ENCODE peak calls at places on chromosomes 16 and 17, in ten cellular contexts. Z is CD8-positive, alpha-beta T cell; B is A673; G is kidney; V is heart right ventricle; I is prostate gland; X is choroid plexus epithelial cell; C is tibial nerve; J is colonic mucosa; W is H1. O is an unnamed sample.

GRCh38 chr17:28346746-28347246 is 10.5 kb downstream of the POLDIP2 start:
- DNase-seq in X (peak), W (no peak), I (no peak), Z (no peak), V (no peak), G (no peak), J (no peak), B (no peak), C (no peak), O (peak)

GRCh38 chr16:203246-203645 is 23.0 kb downstream of the HBQ1 start:
- DNase-seq in I (no peak), V (no peak), W (no peak), Z (no peak), C (no peak), G (no peak), B (no peak), X (no peak), J (no peak), O (no peak)

GRCh38 chr16:80663078-80663477 is 122.3 kb downstream of the DYNLRB2 start:
- DNase-seq in J (no peak), I (no peak), B (no peak), C (no peak), Z (no peak), X (no peak), G (no peak), W (no peak), V (no peak), O (no peak)

GRCh38 chr17:76929572-76929971 is 61.4 kb downstream of the MGAT5B start:
- DNase-seq in C (no peak), X (no peak), W (no peak), Z (no peak), G (peak), I (no peak), J (no peak), B (no peak), V (no peak), O (no peak)

GRCh38 chr17:3992370-3992769 is 28.1 kb upstream of the ATP2A3 start:
- DNase-seq in W (no peak), B (no peak), I (no peak), G (no peak), X (no peak), Z (no peak), J (no peak), V (no peak), C (no peak), O (no peak)

GRCh38 chr17:2455956-2456355 is 55.1 kb upstream of the MNT start:
- DNase-seq in I (no peak), X (no peak), B (no peak), W (no peak), V (no peak), G (no peak), J (no peak), C (no peak), Z (no peak), O (no peak)

GRCh38 chr17:57561072-57561861 is 183.8 kb downstream of the CCDC182 start:
- DNase-seq in G (no peak), X (peak), I (no peak), Z (no peak), B (no peak), C (no peak), W (no peak), J (no peak), V (no peak), O (no peak)

GRCh38 chr17:77439382-77440013 is 298.7 kb downstream of the SEC14L1 start:
- DNase-seq in I (no peak), G (no peak), Z (no peak), V (no peak), J (no peak), B (peak), W (no peak), C (no peak), X (no peak), O (no peak)

GRCh38 chr16:64150193-64150592 is 971.7 kb downstream of the CDH11 start:
- DNase-seq in W (no peak), Z (no peak), X (peak), B (no peak), I (no peak), V (no peak), J (no peak), C (no peak), G (no peak), O (no peak)

GRCh38 chr17:66191607-66192377 is at the start of gene CEP112:
- DNase-seq in C (peak), Z (peak), I (peak), B (peak), V (peak), J (peak), X (peak), G (peak), W (peak), O (peak)

GRCh38 chr17:32881054-32881453 is 4.1 kb upstream of the MYO1D start:
- DNase-seq in G (no peak), I (no peak), V (no peak), C (no peak), J (no peak), X (no peak), Z (no peak), B (peak), W (no peak), O (no peak)

GRCh38 chr16:86854058-86854621 is 275.8 kb downstream of the FOXL1 start:
- DNase-seq in G (no peak), J (no peak), W (no peak), V (no peak), Z (no peak), B (peak), X (peak), C (peak), I (no peak), O (peak)

GRCh38 chr17:77684803-77685580 is 273.5 kb upstream of the TNRC6C start:
- DNase-seq in W (no peak), B (no peak), J (no peak), V (no peak), I (no peak), Z (no peak), G (no peak), C (no peak), X (no peak), O (no peak)

GRCh38 chr17:3827124-3827773 is 18.8 kb downstream of the NCBP3 start:
- DNase-seq in I (peak), C (peak), W (peak), Z (peak), X (peak), G (no peak), B (peak), J (peak), V (peak), O (no peak)

GRCh38 chr17:63911657-63912100 is 621 bp upstream of the CSHL1 start:
- DNase-seq in I (no peak), X (peak), Z (peak), B (peak), G (no peak), J (peak), V (peak), W (peak), C (peak), O (no peak)

GRCh38 chr16:31869511-31870201 is 4.0 kb upstream of the ZNF267 start:
- DNase-seq in X (peak), B (peak), Z (peak), C (peak), G (peak), V (peak), J (peak), W (no peak), I (no peak), O (no peak)

GRCh38 chr17:42832934-42833770 is at the start of gene PSME3:
- DNase-seq in C (peak), I (peak), V (peak), Z (peak), B (peak), G (peak), J (peak), X (peak), W (peak), O (no peak)
- TF ChIP-seq CTCF in C (no peak), I (peak), V (no peak), Z (no peak), B (no peak), G (no peak), J (no peak), X (peak), W (no peak), O (no peak)

GRCh38 chr16:1427473-1428461 is 3.1 kb upstream of the PERCC1 start:
- DNase-seq in W (peak), Z (no peak), V (no peak), G (peak), C (no peak), I (no peak), J (no peak), X (no peak), B (no peak), O (no peak)

GRCh38 chr16:1429631-1430030 is 1.2 kb upstream of the PERCC1 start:
- DNase-seq in X (no peak), B (no peak), J (no peak), V (no peak), C (no peak), Z (no peak), I (no peak), W (no peak), G (peak), O (no peak)

GRCh38 chr16:1429026-1429425 is 1.9 kb upstream of the PERCC1 start:
- DNase-seq in X (no peak), C (no peak), B (no peak), I (no peak), W (peak), Z (no peak), V (no peak), G (peak), J (no peak), O (no peak)

GRCh38 chr16:1426734-1427451 is 4.0 kb upstream of the PERCC1 start:
- DNase-seq in C (no peak), Z (no peak), W (peak), B (no peak), X (no peak), I (no peak), J (no peak), V (no peak), G (peak), O (no peak)

DNA sequence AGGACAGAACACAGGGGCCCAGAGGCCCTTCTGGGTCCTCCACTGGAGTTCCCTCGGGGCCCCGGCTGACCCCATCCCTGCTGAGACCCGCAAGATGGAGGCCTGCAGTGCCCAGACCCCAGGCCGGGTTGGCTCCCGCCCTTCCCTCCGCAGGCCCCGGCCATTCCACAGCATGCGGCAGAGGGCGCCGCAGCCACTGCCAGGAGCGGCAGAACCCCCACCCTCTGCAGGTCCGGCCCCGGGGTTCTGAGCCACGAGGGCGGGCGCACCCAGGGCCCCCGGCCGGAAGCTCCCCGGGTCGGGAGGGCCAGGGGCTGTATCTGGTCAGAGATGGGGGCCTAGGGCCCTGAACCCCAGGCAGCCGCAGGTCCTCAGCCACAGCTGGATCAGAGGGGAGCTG is 2.4 kb upstream of the PERCC1 start:
- DNase-seq in Z (peak), B (no peak), C (no peak), J (no peak), I (no peak), V (no peak), G (peak), W (peak), X (peak), O (no peak)
- TF ChIP-seq CTCF in Z (no peak), B (peak), C (peak), J (no peak), I (peak), V (peak), G (no peak), W (peak), X (peak), O (peak)

GRCh38 chr17:9120471-9120870 is 99.2 kb downstream of the NTN1 start:
- DNase-seq in C (peak), Z (no peak), V (no peak), I (no peak), W (peak), G (no peak), X (no peak), J (no peak), B (no peak), O (no peak)
- TF ChIP-seq CTCF in C (no peak), Z (no peak), V (peak), I (no peak), W (peak), G (no peak), X (peak), J (no peak), B (peak), O (peak)

DNA sequence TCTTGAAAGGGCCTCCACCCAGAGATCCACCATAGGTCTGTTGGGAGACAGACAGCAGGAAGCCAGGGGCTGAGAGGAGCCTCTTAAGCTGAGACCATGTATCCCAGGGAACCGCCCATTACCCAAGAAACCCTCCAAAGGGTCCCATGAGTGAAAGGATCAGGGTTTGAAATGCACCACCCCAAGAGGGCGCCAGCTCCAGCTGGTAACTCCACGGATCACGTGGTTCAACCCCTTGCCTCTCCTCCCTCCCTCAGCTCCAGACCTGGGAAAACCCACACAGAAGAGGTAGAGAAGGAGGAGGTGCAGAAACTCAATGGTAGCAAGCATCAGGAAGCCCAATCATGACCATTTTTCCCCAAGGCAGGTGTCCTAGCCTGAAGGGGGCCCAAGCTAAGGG is 148.7 kb downstream of the AIPL1 start:
- DNase-seq in X (no peak), G (no peak), B (no peak), W (peak), J (no peak), C (no peak), I (no peak), V (no peak), Z (no peak), O (no peak)
- TF ChIP-seq CTCF in X (no peak), G (no peak), B (peak), W (peak), J (no peak), C (no peak), I (no peak), V (no peak), Z (no peak), O (no peak)

GRCh38 chr16:11276880-11277593 is 757 bp upstream of the PRM2 start:
- DNase-seq in J (no peak), W (no peak), X (no peak), I (no peak), B (no peak), V (no peak), G (no peak), C (no peak), Z (no peak), O (no peak)

GRCh38 chr16:11278681-11279628 is 2.2 kb downstream of the PRM1 start:
- DNase-seq in C (no peak), J (no peak), V (no peak), Z (no peak), W (no peak), I (no peak), X (no peak), B (no peak), G (no peak), O (no peak)

GRCh38 chr16:11274964-11275363 is 1.3 kb downstream of the PRM2 start:
- DNase-seq in G (no peak), V (no peak), W (no peak), J (no peak), C (no peak), I (no peak), B (no peak), Z (no peak), X (no peak), O (no peak)

GRCh38 chr16:11276143-11276879 is at the start of gene PRM2:
- DNase-seq in J (no peak), I (no peak), G (no peak), Z (no peak), B (no peak), X (no peak), C (no peak), W (no peak), V (no peak), O (no peak)

GRCh38 chr16:11277607-11278337 is 1.5 kb upstream of the PRM2 start:
- DNase-seq in J (no peak), C (no peak), X (no peak), W (no peak), G (no peak), I (no peak), B (no peak), V (no peak), Z (no peak), O (no peak)
- TF ChIP-seq CTCF in J (no peak), C (no peak), X (no peak), W (no peak), G (no peak), I (no peak), B (no peak), V (no peak), Z (no peak), O (no peak)

DNA sequence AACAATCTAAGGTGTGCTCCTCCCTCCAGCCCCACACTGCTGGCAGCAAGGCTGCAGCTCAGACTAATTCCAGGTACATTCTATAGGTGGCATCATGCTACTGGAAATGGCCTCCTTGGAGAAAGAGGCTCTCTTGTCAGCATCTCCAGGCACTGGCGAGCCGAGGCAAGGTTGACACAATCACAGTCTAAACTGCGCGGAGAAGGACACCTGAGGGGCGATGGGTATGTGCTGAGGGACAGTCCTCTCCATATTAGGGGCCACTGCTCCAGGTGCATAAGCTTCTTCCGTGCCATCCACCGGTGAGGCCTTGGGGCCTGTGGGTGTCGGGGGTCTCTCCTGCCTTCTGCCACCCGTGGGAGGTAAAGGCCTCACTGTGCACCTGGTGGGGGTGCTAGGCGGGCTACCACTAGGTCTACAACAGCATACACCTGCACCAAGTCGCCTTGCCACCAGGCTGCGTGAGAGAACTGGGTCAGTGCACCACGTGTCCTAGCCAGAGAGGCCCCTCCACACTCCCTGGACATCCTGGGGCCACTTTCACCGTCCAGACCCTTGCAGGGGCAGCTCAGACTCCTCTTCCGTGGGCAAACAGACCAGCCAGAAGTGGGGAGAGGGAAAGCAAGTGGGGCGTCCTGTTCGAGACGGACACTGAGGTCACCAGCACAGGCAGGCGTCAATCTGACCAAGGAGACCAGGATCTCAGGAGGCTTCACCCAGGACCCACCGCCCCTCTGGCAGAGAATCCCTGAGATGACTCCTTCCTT is 12.1 kb upstream of the CBX8 start:
- DNase-seq in I (peak), C (no peak), W (peak), B (no peak), X (peak), J (peak), G (no peak), V (no peak), Z (no peak), O (no peak)
- TF ChIP-seq CTCF in I (peak), C (peak), W (peak), B (peak), X (peak), J (peak), G (peak), V (peak), Z (no peak), O (peak)

GRCh38 chr16:85201566-85201965 is 89.3 kb upstream of the CIBAR2 start:
- DNase-seq in V (no peak), B (no peak), I (no peak), Z (no peak), W (no peak), G (no peak), C (no peak), J (no peak), X (no peak), O (no peak)

GRCh38 chr16:85202631-85203461 is 90.6 kb upstream of the CIBAR2 start:
- DNase-seq in X (peak), C (peak), G (peak), Z (no peak), I (no peak), B (no peak), W (no peak), V (peak), J (peak), O (peak)

GRCh38 chr16:85203462-85203813 is 91.2 kb upstream of the CIBAR2 start:
- DNase-seq in X (no peak), J (no peak), C (no peak), B (no peak), I (no peak), W (no peak), V (no peak), G (no peak), Z (no peak), O (no peak)

GRCh38 chr16:85200471-85201278 is 88.4 kb upstream of the CIBAR2 start:
- DNase-seq in Z (no peak), I (no peak), C (no peak), X (no peak), J (no peak), G (no peak), B (no peak), V (no peak), W (no peak), O (no peak)

GRCh38 chr16:85202051-85202601 is 89.9 kb upstream of the CIBAR2 start:
- DNase-seq in X (no peak), G (no peak), Z (no peak), V (no peak), B (no peak), C (no peak), J (no peak), W (peak), I (no peak), O (no peak)
- TF ChIP-seq CTCF in X (no peak), G (no peak), Z (no peak), V (no peak), B (no peak), C (no peak), J (no peak), W (no peak), I (no peak), O (no peak)

O was measured in AG09319.